ENCODE peak calls at places on chromosomes 11 and 22, in five cellular contexts. Z is mesenchymal stem cell, H is H9, R is H1, U is trophoblast cell. X is an unnamed sample.

GRCh38 chr11:34513674-34513995 is at the start of gene ELF5:
- DNase-seq in Z (no peak), H (no peak), R (no peak), U (peak), X (no peak)

GRCh38 chr11:32435152-32435480 is 223 bp downstream of the WT1 start:
- DNase-seq in Z (no peak), H (no peak), R (no peak), U (peak), X (no peak)

GRCh38 chr11:68372625-68373024 is 60.2 kb downstream of the LRP5 start:
- DNase-seq in Z (no peak), H (no peak), R (no peak), U (no peak), X (no peak)

GRCh38 chr11:73415854-73416615 is 39.8 kb downstream of the RELT start:
- DNase-seq in Z (no peak), H (no peak), R (no peak), U (no peak), X (no peak)

GRCh38 chr22:46432164-46433068 is 96.9 kb downstream of the TRMU start:
- DNase-seq in Z (no peak), H (no peak), R (no peak), U (no peak), X (no peak)

GRCh38 chr11:95330332-95330731 is 99.3 kb upstream of the SESN3 start:
- DNase-seq in Z (no peak), H (no peak), R (no peak), U (no peak), X (no peak)

GRCh38 chr11:46450846-46451470 is 59.4 kb upstream of the CHRM4 start:
- DNase-seq in Z (no peak), H (no peak), R (no peak), U (no peak), X (no peak)

GRCh38 chr11:48116437-48116836 is 100.2 kb upstream of the OR4B1 start:
- DNase-seq in Z (no peak), H (no peak), R (no peak), U (no peak), X (no peak)

GRCh38 chr11:48116843-48117242 is 99.8 kb upstream of the OR4B1 start:
- DNase-seq in Z (peak), H (no peak), R (no peak), U (peak), X (no peak)

GRCh38 chr11:75339685-75340409 is 11.6 kb downstream of the ARRB1 start:
- DNase-seq in Z (peak), H (no peak), R (no peak), U (peak), X (no peak)

GRCh38 chr11:117076941-117077659 is 21.1 kb downstream of the SIK3 start:
- DNase-seq in Z (peak), H (no peak), R (no peak), U (no peak), X (no peak)

GRCh38 chr11:125123947-125124633 is 12.7 kb upstream of the TMEM218 start:
- DNase-seq in Z (peak), H (peak), R (no peak), U (peak), X (no peak)

GRCh38 chr22:37564111-37564711 is 3.9 kb downstream of the CDC42EP1 start:
- DNase-seq in Z (peak), H (no peak), R (no peak), U (peak), X (no peak)

GRCh38 chr11:132430352-132431091 is 1060.1 kb downstream of the NTM start:
- DNase-seq in Z (no peak), H (no peak), R (no peak), U (no peak), X (no peak)

GRCh38 chr11:17314232-17314547 is 37.4 kb upstream of the NCR3LG1 start:
- DNase-seq in Z (peak), H (no peak), R (no peak), U (no peak), X (no peak)

GRCh38 chr22:44837481-44837880 is 85.1 kb downstream of the ARHGAP8 start:
- DNase-seq in Z (no peak), H (no peak), R (no peak), U (no peak), X (no peak)

GRCh38 chr22:44683881-44684280 is 18.1 kb upstream of the PRR5 start:
- DNase-seq in Z (no peak), H (no peak), R (no peak), U (no peak), X (no peak)

GRCh38 chr11:72441647-72442267 is 7.4 kb upstream of the CLPB start:
- DNase-seq in Z (peak), H (no peak), R (no peak), U (no peak), X (no peak)

GRCh38 chr22:44991218-44991617 is 18.6 kb downstream of the PHF21B start:
- DNase-seq in Z (no peak), H (no peak), R (no peak), U (no peak), X (no peak)

GRCh38 chr11:85946221-85946620 is 91.0 kb downstream of the CCDC83 start:
- DNase-seq in Z (no peak), H (no peak), R (no peak), U (no peak), X (no peak)

GRCh38 chr22:22884010-22884887 is 3.4 kb upstream of the IGLL5 start:
- DNase-seq in Z (peak), H (peak), R (no peak), U (peak), X (peak)

GRCh38 chr22:17171016-17171312 is 11.9 kb upstream of the HDHD5 start:
- DNase-seq in Z (no peak), H (no peak), R (peak), U (no peak), X (no peak)
- H3K4ac ChIP-seq in Z (peak), H (no peak), R (no peak), U (no peak), X (no peak)

GRCh38 chr11:3162410-3163240 is 2.5 kb downstream of the OSBPL5 start:
- DNase-seq in Z (no peak), H (no peak), R (no peak), U (no peak), X (no peak)
- H2BK5ac ChIP-seq in Z (no peak), H (no peak), R (no peak), U (no peak), X (no peak)

GRCh38 chr11:112023104-112023503 is 2.1 kb upstream of the DLAT start:
- DNase-seq in Z (no peak), H (no peak), R (no peak), U (no peak), X (no peak)

GRCh38 chr11:112024178-112024777 is 930 bp upstream of the DLAT start:
- DNase-seq in Z (no peak), H (no peak), R (no peak), U (no peak), X (peak)

GRCh38 chr11:112029460-112029859 is 4.3 kb downstream of the DLAT start:
- DNase-seq in Z (no peak), H (no peak), R (no peak), U (no peak), X (no peak)

GRCh38 chr11:112024778-112025678 is at the start of gene DLAT:
- DNase-seq in Z (peak), H (peak), R (peak), U (peak), X (peak)

DNA sequence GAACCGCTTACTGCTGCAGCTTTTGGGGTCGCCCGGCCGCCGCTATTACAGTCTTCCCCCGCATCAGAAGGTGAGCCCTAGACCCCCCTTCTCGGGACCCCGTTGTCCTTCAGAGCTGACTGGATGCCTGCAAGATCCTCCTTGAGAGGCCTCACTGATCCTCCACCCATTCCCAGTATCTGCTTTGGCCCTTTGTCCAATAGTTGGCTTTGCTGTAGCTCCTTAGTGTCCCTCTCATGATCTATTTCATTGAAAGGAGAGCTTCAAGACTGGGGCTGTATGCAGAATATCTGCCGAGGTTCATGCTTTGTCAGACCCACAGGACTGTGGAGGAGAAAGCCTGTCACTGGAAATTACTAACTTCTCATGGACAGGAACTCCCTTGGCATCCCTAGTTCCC is 474 bp downstream of the DLAT start:
- DNase-seq in Z (peak), H (no peak), R (no peak), U (peak), X (no peak)
- H2BK12ac ChIP-seq in Z (peak), H (no peak), R (no peak), U (no peak), X (no peak)

GRCh38 chr11:10486161-10486840 is 31.2 kb downstream of the AMPD3 start:
- DNase-seq in Z (no peak), H (peak), R (no peak), U (no peak), X (no peak)
- H3K4ac ChIP-seq in Z (no peak), H (no peak), R (no peak), U (no peak), X (no peak)

DNA sequence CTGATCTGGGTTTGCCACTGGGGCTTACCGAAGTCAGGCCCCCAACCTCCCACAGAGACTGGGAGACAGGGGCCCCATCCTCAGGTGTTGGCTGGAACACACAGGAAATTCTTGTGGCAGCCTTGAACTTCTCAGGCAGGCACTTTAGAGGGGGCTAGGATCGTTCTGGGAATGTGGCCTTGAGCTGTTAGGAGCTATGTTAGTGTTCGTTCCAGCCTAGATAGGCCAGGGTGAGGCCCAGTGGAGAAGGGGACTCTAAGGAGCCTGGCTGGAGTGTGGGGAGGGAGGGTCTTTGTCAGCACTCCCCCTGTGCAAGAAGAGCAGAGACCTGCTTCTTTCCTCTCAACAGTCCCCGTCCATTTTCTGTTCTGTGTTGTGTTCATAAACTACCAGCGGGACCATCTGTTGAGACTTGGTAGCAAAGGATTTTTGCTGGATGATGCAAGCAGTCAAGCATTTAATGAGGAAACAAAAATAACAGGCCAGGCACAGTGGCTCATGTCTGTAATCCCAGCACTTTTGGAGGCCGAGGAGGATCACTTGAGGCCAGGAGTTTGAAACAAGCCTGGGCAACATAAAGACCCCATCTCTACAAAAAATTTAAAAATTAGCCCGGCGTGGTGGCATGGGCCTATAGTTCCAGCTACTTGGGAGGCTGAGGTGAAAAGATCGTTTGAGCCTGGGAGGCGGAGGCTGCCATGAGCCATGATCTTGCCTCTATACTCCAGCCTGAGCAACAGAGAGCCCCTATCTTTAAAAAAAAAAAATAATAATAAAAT is 1.5 kb upstream of the TXNRD2 start:
- DNase-seq in Z (peak), H (peak), R (no peak), U (peak), X (no peak)
- H2BK5ac ChIP-seq in Z (peak), H (no peak), R (peak), U (peak), X (no peak)

GRCh38 chr11:123187670-123188507 is 7.2 kb downstream of the CLMP start:
- DNase-seq in Z (peak), H (no peak), R (no peak), U (no peak), X (no peak)
- H2BK12ac ChIP-seq in Z (peak), H (no peak), R (peak), U (peak), X (no peak)

GRCh38 chr11:102600666-102601065 is 24.5 kb downstream of the MMP20 start:
- DNase-seq in Z (peak), H (no peak), R (no peak), U (no peak), X (no peak)

GRCh38 chr11:102603091-102603490 is 22.0 kb downstream of the MMP20 start:
- DNase-seq in Z (peak), H (no peak), R (no peak), U (peak), X (no peak)

GRCh38 chr11:102603576-102603975 is 21.6 kb downstream of the MMP20 start:
- DNase-seq in Z (no peak), H (no peak), R (no peak), U (no peak), X (no peak)

GRCh38 chr11:102604875-102605274 is 20.3 kb downstream of the MMP20 start:
- DNase-seq in Z (no peak), H (no peak), R (peak), U (no peak), X (no peak)

GRCh38 chr11:102604011-102604410 is 21.1 kb downstream of the MMP20 start:
- DNase-seq in Z (no peak), H (no peak), R (no peak), U (no peak), X (no peak)
- H3K4ac ChIP-seq in Z (no peak), H (no peak), R (no peak), U (no peak), X (no peak)

GRCh38 chr11:37449146-37449545 is 851.1 kb upstream of the RAG2 start:
- DNase-seq in Z (peak), H (no peak), R (no peak), U (peak), X (peak)
- H2BK5ac ChIP-seq in Z (no peak), H (no peak), R (no peak), U (peak), X (no peak)

DNA sequence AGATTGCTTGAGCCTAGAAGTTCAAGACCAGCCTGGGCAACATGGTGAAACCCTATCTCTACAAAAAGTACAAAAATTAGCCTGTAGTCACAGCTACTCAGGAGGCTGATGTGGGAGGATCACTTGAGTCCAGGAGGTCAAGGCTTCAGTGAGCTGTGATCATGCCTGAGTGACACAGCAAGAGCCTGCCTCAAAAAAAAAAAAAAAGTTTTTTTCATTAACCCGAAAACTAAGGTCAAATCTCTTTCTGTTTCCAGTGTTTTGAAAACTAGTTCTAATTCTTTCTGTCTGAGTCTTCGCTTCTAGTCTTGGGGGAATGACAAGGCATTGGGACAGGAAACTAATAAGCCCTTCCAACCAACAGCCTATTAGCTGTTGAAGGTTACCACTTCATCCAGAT is 57.6 kb downstream of the LIF start:
- DNase-seq in Z (peak), H (no peak), R (no peak), U (no peak), X (no peak)
- H2BK12ac ChIP-seq in Z (no peak), H (no peak), R (no peak), U (no peak), X (no peak)

X was measured in neuronal stem cell.